ENCODE peak calls at places on chromosomes 4 and X, in eight cellular contexts. O is heart left ventricle, Q is esophagus squamous epithelium, U is transverse colon, R is uterus, E is endothelial cell of umbilical vein, L is Peyer's patch, M is body of pancreas. C is an unnamed sample.

GRCh38 chr4:119100640-119101039 is 35.0 kb upstream of the MYOZ2 start:
- DNase-seq in E (no peak), U (no peak), L (no peak), O (no peak), Q (no peak), M (no peak), R (no peak), C (no peak)

GRCh38 chr4:127313767-127314166 is 319.0 kb upstream of the INTU start:
- DNase-seq in R (no peak), O (no peak), E (no peak), U (no peak), L (no peak), Q (no peak), M (no peak), C (no peak)

GRCh38 chr4:22238742-22239141 is 277.1 kb downstream of the ADGRA3 start:
- DNase-seq in U (peak; percentile 16), Q (no peak), O (no peak), M (no peak), L (peak; percentile 56), E (no peak), R (no peak), C (no peak)

GRCh38 chr4:158172558-158173258 is at the start of gene GASK1B:
- DNase-seq in Q (no peak), U (peak; percentile 50), L (peak; percentile 60), R (peak; percentile 38), E (peak; percentile 91), O (peak; percentile 57), M (peak; percentile 50), C (no peak)

GRCh38 chrX:74925210-74926088 is at the start of gene NEXMIF:
- DNase-seq in L (peak; percentile 48), E (no peak), O (peak; percentile 5), U (peak; percentile 38), R (peak; percentile 12), Q (no peak), M (no peak), C (no peak)

GRCh38 chrX:123736333-123736921 is 3.6 kb upstream of the THOC2 start:
- DNase-seq in R (no peak), E (no peak), Q (no peak), M (no peak), L (no peak), U (no peak), O (no peak), C (no peak)

GRCh38 chrX:23656684-23657083 is 10.6 kb upstream of the PRDX4 start:
- DNase-seq in U (no peak), R (no peak), O (no peak), M (no peak), Q (no peak), E (no peak), L (no peak), C (no peak)

GRCh38 chrX:71938371-71938770 is 27.7 kb downstream of the NHSL2 start:
- DNase-seq in L (no peak), E (no peak), M (no peak), R (no peak), U (no peak), Q (no peak), O (no peak), C (no peak)

GRCh38 chr4:100118213-100118612 is 72.1 kb downstream of the DDIT4L start:
- DNase-seq in L (no peak), Q (no peak), R (no peak), U (no peak), M (no peak), O (no peak), E (peak; percentile 22), C (no peak)

GRCh38 chrX:106144755-106145639 is 23.1 kb upstream of the PWWP3B start:
- DNase-seq in O (peak; percentile 30), E (no peak), L (no peak), U (no peak), Q (no peak), M (peak; percentile 87), R (peak; percentile 16), C (no peak)

GRCh38 chrX:11215191-11215921 is 77.9 kb upstream of the AMELX start:
- DNase-seq in E (no peak), M (no peak), O (no peak), L (no peak), U (no peak), R (no peak), Q (no peak), C (no peak)

GRCh38 chr4:8709050-8709728 is 116.6 kb downstream of the CPZ start:
- DNase-seq in R (peak; percentile 5), L (peak; percentile 10), O (no peak), U (peak; percentile 3), E (no peak), M (peak; percentile 1), Q (no peak), C (no peak)

GRCh38 chr4:158371158-158371557 is 150.5 kb upstream of the RXFP1 start:
- DNase-seq in M (no peak), Q (no peak), E (peak; percentile 66), O (no peak), L (no peak), U (no peak), R (no peak), C (no peak)

GRCh38 chr4:15718959-15719358 is 16.1 kb downstream of the BST1 start:
- DNase-seq in L (peak; percentile 52), U (no peak), M (no peak), E (no peak), O (no peak), R (no peak), Q (no peak), C (no peak)

GRCh38 chr4:23720556-23720955 is 169.3 kb downstream of the PPARGC1A start:
- DNase-seq in R (no peak), U (no peak), O (no peak), Q (no peak), E (no peak), L (no peak), M (no peak), C (no peak)

GRCh38 chr4:157994863-157995262 is 178.0 kb downstream of the GASK1B start:
- DNase-seq in R (no peak), O (no peak), E (peak; percentile 50), L (no peak), U (no peak), Q (no peak), M (no peak), C (no peak)

GRCh38 chr4:149203256-149204001 is 612.2 kb downstream of the IQCM start:
- DNase-seq in Q (no peak), M (no peak), L (peak; percentile 60), E (no peak), U (no peak), R (no peak), O (peak; percentile 69), C (no peak)

GRCh38 chr4:118738999-118739690 is 54.0 kb downstream of the METTL14 start:
- DNase-seq in Q (no peak), L (no peak), O (no peak), E (no peak), U (no peak), M (no peak), R (no peak), C (no peak)

GRCh38 chr4:55540271-55540670 is 6.4 kb downstream of the CLOCK start:
- DNase-seq in U (no peak), Q (no peak), O (no peak), L (no peak), E (no peak), M (no peak), R (no peak), C (no peak)

GRCh38 chr4:177396352-177396751 is 45.9 kb downstream of the AGA start:
- DNase-seq in E (no peak), O (no peak), L (no peak), Q (no peak), U (no peak), M (no peak), R (no peak), C (no peak)

GRCh38 chrX:32010157-32010656 is 938.4 kb upstream of the FTHL17 start:
- DNase-seq in L (no peak), M (no peak), E (no peak), O (no peak), U (no peak), R (no peak), Q (no peak), C (no peak)

GRCh38 chrX:32016195-32016594 is 944.4 kb upstream of the FTHL17 start:
- DNase-seq in U (no peak), M (no peak), O (no peak), E (no peak), R (no peak), Q (no peak), L (no peak), C (no peak)

GRCh38 chrX:32010948-32011347 is 939.1 kb upstream of the FTHL17 start:
- DNase-seq in R (no peak), L (no peak), U (no peak), Q (no peak), M (no peak), E (no peak), O (no peak), C (no peak)
- TF ChIP-seq CTCF in R (no peak), L (no peak), U (no peak), Q (no peak), M (no peak), E (no peak), O (no peak), C (no peak)

DNA sequence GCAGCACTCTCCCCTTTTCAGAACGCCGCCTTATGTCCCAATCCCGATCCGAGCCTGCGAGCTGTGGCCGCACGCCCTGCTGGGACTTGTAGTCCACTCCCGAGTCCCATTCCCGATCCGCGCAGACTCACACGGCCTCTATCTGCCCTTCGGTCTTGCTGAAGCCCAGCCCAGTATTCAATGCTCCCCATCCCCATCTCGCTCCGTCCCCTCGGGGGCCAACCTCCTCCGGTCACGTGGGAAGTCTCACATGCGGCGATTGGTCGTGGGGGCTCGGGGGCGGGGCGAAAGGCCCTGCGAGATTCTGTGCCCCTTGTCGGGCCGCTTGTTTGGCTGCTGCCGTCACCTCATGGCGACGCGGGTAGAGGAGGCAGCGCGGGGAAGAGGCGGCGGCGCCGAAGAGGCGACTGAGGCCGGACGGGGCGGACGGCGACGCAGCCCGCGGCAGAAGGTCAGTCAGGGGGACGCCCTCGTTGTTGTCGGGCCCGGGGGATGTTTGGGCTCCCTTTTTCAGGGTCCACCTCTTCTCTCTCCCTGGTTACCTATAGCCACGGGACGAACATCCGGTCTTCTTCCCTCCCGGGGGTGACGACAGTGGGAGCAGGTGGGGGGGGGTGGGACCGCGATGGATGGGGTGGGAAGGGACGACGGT is at the start of gene TXLNG:
- DNase-seq in Q (peak; percentile 98), M (peak; percentile 95), O (peak; percentile 96), L (peak; percentile 100), U (peak; percentile 99), R (peak; percentile 99), E (peak; percentile 99), C (peak; percentile 100)
- TF ChIP-seq POLR2A in Q (peak; percentile 36), M (peak; percentile 92), O (peak; percentile 85), L (peak; percentile 71), U (peak; percentile 90), R (peak; percentile 86), E (no peak), C (no peak)

GRCh38 chrX:132491191-132491590 is 2.4 kb upstream of the MBNL3 start:
- DNase-seq in U (peak; percentile 22), M (peak; percentile 25), E (no peak), O (no peak), Q (no peak), L (peak; percentile 57), R (no peak), C (peak; percentile 20)
- TF ChIP-seq CTCF in U (peak; percentile 16), M (peak; percentile 61), E (no peak), O (no peak), Q (no peak), L (peak; percentile 63), R (no peak), C (no peak)

DNA sequence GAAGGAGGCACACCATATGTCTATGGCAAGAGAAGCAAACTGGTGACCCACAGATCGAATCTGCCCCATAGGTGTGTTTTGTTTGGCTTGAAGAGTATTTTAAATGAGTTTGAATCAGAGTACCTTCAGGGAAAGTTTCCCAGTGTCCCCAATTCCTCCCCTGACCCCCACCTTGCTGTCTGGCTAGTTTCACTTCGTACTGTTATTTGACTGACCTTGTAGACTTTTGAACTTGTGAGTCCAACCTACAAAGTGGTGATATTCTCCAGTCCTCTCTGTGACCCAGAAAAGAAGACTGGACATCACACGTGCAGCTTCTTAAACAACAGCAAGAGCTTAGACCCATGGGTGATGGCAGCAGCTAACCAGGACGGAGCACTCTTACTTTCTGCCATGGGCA is 39.4 kb downstream of the PHKA2 start:
- DNase-seq in Q (no peak), R (no peak), M (no peak), L (no peak), E (no peak), U (no peak), O (no peak), C (no peak)
- TF ChIP-seq POLR2A in Q (no peak), R (no peak), M (no peak), L (no peak), E (no peak), U (no peak), O (no peak), C (no peak)

C was measured in lower leg skin.